ENCODE peak calls at places on chromosomes 12 and 14, in nine cellular contexts. U, J, R, Y, D, C, I, L and N are unnamed samples.

GRCh38 chr12:125220404-125221273 is 155.4 kb downstream of the AACS start:
- DNase-seq in R (no peak), C (peak; percentile 7), D (no peak), I (no peak), U (no peak), Y (no peak), J (no peak), L (no peak), N (no peak)

GRCh38 chr12:132444957-132445883 is 44.7 kb upstream of the FBRSL1 start:
- DNase-seq in U (peak; percentile 75), C (no peak), I (peak; percentile 87), Y (peak; percentile 45), L (peak; percentile 66), D (no peak), R (peak; percentile 86), J (peak; percentile 39), N (peak; percentile 53)

GRCh38 chr14:60646202-60646886 is 2.9 kb downstream of the SIX1 start:
- DNase-seq in R (no peak), J (no peak), I (no peak), C (no peak), D (no peak), U (no peak), Y (no peak), L (no peak), N (no peak)

GRCh38 chr12:50727466-50727865 is 36.4 kb upstream of the ATF1 start:
- DNase-seq in Y (no peak), D (no peak), L (no peak), U (no peak), J (no peak), R (no peak), I (no peak), C (no peak), N (no peak)

GRCh38 chr14:86777950-86778602 is 1214.9 kb downstream of the GALC start:
- DNase-seq in L (no peak), C (peak; percentile 69), U (no peak), Y (no peak), R (no peak), J (no peak), I (no peak), D (no peak), N (no peak)

GRCh38 chr12:26238341-26239126 is 43.2 kb downstream of the SSPN start:
- DNase-seq in D (no peak), U (no peak), I (no peak), R (no peak), L (no peak), C (no peak), J (no peak), Y (no peak), N (no peak)

GRCh38 chr12:86914716-86915115 is 658.5 kb upstream of the MGAT4C start:
- DNase-seq in D (peak; percentile 1), J (no peak), Y (no peak), C (peak; percentile 40), U (no peak), L (no peak), I (no peak), R (no peak), N (no peak)

GRCh38 chr12:10171954-10172353 is at the start of gene OLR1:
- DNase-seq in Y (no peak), C (no peak), D (no peak), U (no peak), L (no peak), I (no peak), R (no peak), J (no peak), N (no peak)

GRCh38 chr12:54140958-54141388 is 47.8 kb downstream of the SMUG1 start:
- DNase-seq in U (no peak), L (no peak), R (no peak), Y (no peak), D (no peak), I (no peak), J (no peak), C (no peak), N (no peak)

GRCh38 chr12:117596968-117597367 is 235.5 kb upstream of the NOS1 start:
- DNase-seq in R (no peak), L (no peak), I (no peak), U (no peak), C (no peak), Y (no peak), J (no peak), D (no peak), N (no peak)

GRCh38 chr12:50275545-50275944 is 7.8 kb downstream of the LIMA1 start:
- DNase-seq in Y (peak; percentile 48), R (no peak), J (peak; percentile 94), U (no peak), I (no peak), L (peak; percentile 75), D (no peak), C (no peak), N (no peak)

GRCh38 chr12:50184261-50184660 is 17.1 kb upstream of the CERS5 start:
- DNase-seq in C (no peak), U (no peak), L (peak; percentile 49), I (no peak), Y (no peak), J (peak; percentile 59), D (no peak), R (no peak), N (no peak)

GRCh38 chr14:70907996-70908917 is 998 bp downstream of the PCNX1 start:
- DNase-seq in J (peak; percentile 71), L (peak; percentile 70), Y (peak; percentile 61), I (no peak), R (peak; percentile 63), D (peak; percentile 34), U (no peak), C (peak; percentile 48), N (peak; percentile 46)

GRCh38 chr12:12946686-12947355 is 5.1 kb downstream of the GPRC5D start:
- DNase-seq in J (no peak), I (no peak), C (peak; percentile 42), Y (no peak), R (no peak), L (no peak), U (no peak), D (peak; percentile 94), N (no peak)

GRCh38 chr14:64692597-64693350 is 11.4 kb upstream of the PLEKHG3 start:
- DNase-seq in U (no peak), I (no peak), D (no peak), Y (no peak), J (peak; percentile 66), C (no peak), L (peak; percentile 72), R (no peak), N (peak; percentile 80)

GRCh38 chr14:91113829-91114078 is at the start of gene DGLUCY:
- DNase-seq in J (peak; percentile 87), Y (peak; percentile 90), I (no peak), U (peak; percentile 57), C (no peak), R (no peak), D (no peak), L (no peak), N (peak; percentile 89)

GRCh38 chr12:55256831-55257230 is 12.4 kb downstream of the OR6C74 start:
- DNase-seq in R (no peak), U (no peak), L (no peak), I (no peak), C (no peak), J (no peak), D (no peak), Y (no peak), N (no peak)

GRCh38 chr14:99348816-99349609 is 77.0 kb upstream of the BCL11B start:
- DNase-seq in R (peak; percentile 37), Y (no peak), I (no peak), J (no peak), C (no peak), L (no peak), U (no peak), D (no peak), N (peak; percentile 77)